ENCODE peak calls at places on chromosomes 16 and 17, in four cellular contexts. A is cardiac muscle cell, Z is prostate gland, O is ureter. D is an unnamed sample.

GRCh38 chr16:56382901-56383355 is 42.4 kb downstream of the AMFR start:
- DNase-seq in Z (no peak), O (no peak), A (peak), D (no peak)

GRCh38 chr16:27374794-27375499 is 27.0 kb upstream of the IL21R start:
- DNase-seq in O (peak), Z (peak), A (peak), D (peak)

GRCh38 chr17:62907961-62908360 is 58.1 kb upstream of the TANC2 start:
- DNase-seq in A (no peak), O (no peak), Z (no peak), D (no peak)

GRCh38 chr17:3512512-3513171 is 36.8 kb downstream of the ASPA start:
- DNase-seq in O (peak), Z (no peak), A (peak), D (peak)

GRCh38 chr16:55055262-55055661 is 124.6 kb downstream of the IRX5 start:
- DNase-seq in O (no peak), A (no peak), Z (no peak), D (no peak)

GRCh38 chr17:74332763-74333220 is 6.8 kb downstream of the KIF19 start:
- DNase-seq in Z (no peak), A (no peak), O (no peak), D (no peak)

GRCh38 chr16:10081201-10081940 is 100.9 kb downstream of the GRIN2A start:
- DNase-seq in A (no peak), Z (no peak), O (no peak), D (no peak)

GRCh38 chr16:89096768-89097527 is 3.3 kb downstream of the ACSF3 start:
- DNase-seq in Z (no peak), O (no peak), A (no peak), D (no peak)

GRCh38 chr16:27726621-27727275 is 176.8 kb downstream of the KATNIP start:
- DNase-seq in Z (no peak), O (no peak), A (peak), D (no peak)

GRCh38 chr16:14369734-14370598 is 260.1 kb downstream of the PARN start:
- DNase-seq in O (no peak), A (peak), Z (no peak), D (peak)

GRCh38 chr17:79331492-79331891 is 256.9 kb downstream of the ENGASE start:
- DNase-seq in O (no peak), A (no peak), Z (no peak), D (no peak)

GRCh38 chr17:79150799-79151198 is 76.2 kb downstream of the ENGASE start:
- DNase-seq in A (no peak), Z (no peak), O (no peak), D (no peak)

GRCh38 chr17:75633484-75634375 is 496 bp downstream of the SMIM5 start:
- DNase-seq in Z (peak), O (peak), A (peak), D (peak)

GRCh38 chr17:37182786-37183185 is 193.0 kb upstream of the C17orf78 start:
- DNase-seq in O (no peak), Z (no peak), A (peak), D (no peak)

GRCh38 chr17:50360716-50361115 is 12.3 kb downstream of the MRPL27 start:
- DNase-seq in Z (no peak), A (no peak), O (no peak), D (no peak)

GRCh38 chr17:36741019-36741902 is 139.9 kb downstream of the MRM1 start:
- DNase-seq in A (no peak), O (no peak), Z (no peak), D (no peak)

GRCh38 chr16:86158688-86159360 is 259.9 kb downstream of the IRF8 start:
- DNase-seq in O (no peak), A (peak), Z (no peak), D (no peak)

GRCh38 chr16:65725156-65725845 is 603.4 kb upstream of the CDH11 start:
- DNase-seq in Z (no peak), A (peak), O (no peak), D (peak)

GRCh38 chr17:80761421-80761871 is 216.8 kb downstream of the RPTOR start:
- DNase-seq in A (peak), O (peak), Z (no peak), D (no peak)

GRCh38 chr16:89952049-89952448 is 3.5 kb downstream of the DEF8 start:
- DNase-seq in A (no peak), O (no peak), Z (no peak), D (no peak)

GRCh38 chr17:45346255-45347015 is 29.6 kb upstream of the MAP3K14 start:
- DNase-seq in A (peak), O (no peak), Z (no peak), D (peak)

GRCh38 chr16:81214745-81215166 is 23.7 kb upstream of the BCO1 start:
- DNase-seq in O (no peak), A (peak), Z (no peak), D (no peak)

GRCh38 chr17:65697661-65698060 is 136.2 kb upstream of the AXIN2 start:
- DNase-seq in O (no peak), Z (peak), A (no peak), D (no peak)

GRCh38 chr16:65975049-65975708 is 391.3 kb upstream of the CDH5 start:
- DNase-seq in A (peak), Z (no peak), O (no peak), D (no peak)

GRCh38 chr17:59848385-59848668 is 44.4 kb downstream of the TUBD1 start:
- DNase-seq in A (no peak), O (no peak), Z (no peak), D (no peak)

GRCh38 chr17:14308965-14309879 is 8.3 kb downstream of the HS3ST3B1 start:
- DNase-seq in O (peak), A (peak), Z (peak), D (peak)

GRCh38 chr16:56691885-56692284 is 9.6 kb downstream of the MT1X start:
- DNase-seq in A (no peak), O (peak), Z (peak), D (no peak)

GRCh38 chr16:56795011-56795410 is 65.1 kb downstream of the NUP93 start:
- DNase-seq in Z (no peak), A (no peak), O (no peak), D (no peak)

D was measured in left cardiac atrium.